ENCODE peak calls at places on chromosomes 3 and 15, in five cellular contexts. P is upper lobe of left lung, U is esophagus squamous epithelium, W is breast epithelium, F is left lung. C is an unnamed sample. For H3K4me1, the result is how much of the 10 kb centered on the place peaks cover.

GRCh38 chr15:31202953-31203352 is 101.4 kb upstream of the TRPM1 start:
- DNase-seq in U (no peak), P (no peak), W (no peak), F (no peak), C (peak)

GRCh38 chr3:38348903-38349302 is 2.3 kb downstream of the XYLB start:
- DNase-seq in W (no peak), P (peak), U (no peak), F (no peak), C (no peak)

GRCh38 chr3:30260747-30261146 is 345.7 kb upstream of the TGFBR2 start:
- DNase-seq in U (no peak), W (no peak), F (no peak), P (no peak), C (no peak)

GRCh38 chr15:96358006-96358794 is 27.7 kb downstream of the NR2F2 start:
- DNase-seq in P (no peak), F (peak), W (no peak), U (no peak), C (no peak)

GRCh38 chr3:128879991-128880390 is 571 bp downstream of the ACAD9 start:
- DNase-seq in F (no peak), U (no peak), P (no peak), W (no peak), C (no peak)

GRCh38 chr15:73620078-73620477 is 13.1 kb downstream of the NPTN start:
- DNase-seq in P (no peak), U (no peak), W (no peak), F (no peak), C (peak)

GRCh38 chr3:4712109-4712508 is 219.0 kb downstream of the ITPR1 start:
- DNase-seq in W (peak), U (no peak), P (peak), F (no peak), C (no peak)

GRCh38 chr15:91054791-91055190 is 32.4 kb upstream of the VPS33B start:
- DNase-seq in P (no peak), F (no peak), W (no peak), U (no peak), C (no peak)

GRCh38 chr3:45078910-45079522 is 52.9 kb downstream of the CLEC3B start:
- DNase-seq in W (no peak), U (no peak), F (no peak), P (no peak), C (no peak)

GRCh38 chr3:128800241-128801187 is 74.5 kb downstream of the RAB7A start:
- DNase-seq in P (no peak), F (no peak), W (no peak), U (no peak), C (no peak)

GRCh38 chr3:58214484-58215316 is 3.9 kb upstream of the DNASE1L3 start:
- DNase-seq in F (no peak), U (no peak), P (no peak), W (peak), C (peak)

GRCh38 chr3:84893211-84893610 is 65.6 kb upstream of the CADM2 start:
- DNase-seq in W (no peak), F (no peak), P (no peak), U (no peak), C (no peak)

GRCh38 chr3:142984255-142984654 is 17.1 kb upstream of the U2SURP start:
- DNase-seq in P (no peak), F (no peak), W (no peak), U (no peak), C (no peak)

GRCh38 chr3:10169000-10169496 is 4.3 kb downstream of the IRAK2 start:
- DNase-seq in F (no peak), P (no peak), W (peak), U (no peak), C (no peak)

GRCh38 chr3:15651396-15651795 is 49.9 kb downstream of the BTD start:
- DNase-seq in F (no peak), P (no peak), U (no peak), W (no peak), C (no peak)

GRCh38 chr3:52204337-52205073 is 6.5 kb downstream of the ALAS1 start:
- DNase-seq in F (no peak), W (peak), U (no peak), P (no peak), C (no peak)

GRCh38 chr15:26260517-26261133 is 397.5 kb upstream of the ATP10A start:
- DNase-seq in F (no peak), W (no peak), U (no peak), P (no peak), C (peak)

GRCh38 chr3:81550415-81550814 is 211.0 kb downstream of the GBE1 start:
- DNase-seq in F (no peak), W (no peak), P (no peak), U (no peak), C (no peak)

GRCh38 chr15:47523669-47524068 is 193.6 kb upstream of the SEMA6D start:
- DNase-seq in W (no peak), P (no peak), F (no peak), U (no peak), C (no peak)

GRCh38 chr3:21477896-21478295 is 273.1 kb downstream of the ZNF385D start:
- DNase-seq in P (no peak), F (no peak), W (no peak), U (no peak), C (no peak)

GRCh38 chr15:75884041-75884440 is 19.6 kb upstream of the FBXO22 start:
- DNase-seq in F (no peak), U (no peak), W (no peak), P (no peak), C (no peak)

GRCh38 chr3:171790898-171791694 is 19.2 kb downstream of the PLD1 start:
- DNase-seq in P (no peak), W (no peak), U (no peak), F (no peak), C (peak)

GRCh38 chr15:48373855-48374421 is 42.7 kb downstream of the DUT start:
- DNase-seq in F (peak), U (no peak), W (no peak), P (peak), C (no peak)

GRCh38 chr3:43695443-43695842 is 4.7 kb downstream of the ABHD5 start:
- DNase-seq in P (no peak), F (no peak), U (no peak), W (no peak), C (no peak)

GRCh38 chr3:141332436-141332835 is 35.9 kb upstream of the ZBTB38 start:
- DNase-seq in U (no peak), W (no peak), F (no peak), P (no peak), C (no peak)

GRCh38 chr15:73832657-73833056 is 40.7 kb upstream of the TBC1D21 start:
- DNase-seq in W (no peak), F (no peak), U (no peak), P (no peak), C (no peak)

GRCh38 chr3:127104586-127104985 is 88.3 kb upstream of the PRR23E start:
- DNase-seq in U (no peak), P (no peak), F (no peak), W (no peak), C (no peak)

GRCh38 chr15:42154576-42155355 is 1.7 kb downstream of the PLA2G4F start:
- DNase-seq in F (no peak), W (no peak), P (no peak), U (no peak), C (no peak)

GRCh38 chr3:193800138-193801043 is 207.4 kb downstream of the OPA1 start:
- DNase-seq in U (no peak), P (no peak), W (no peak), F (no peak), C (peak)

GRCh38 chr3:880371-880770 is 212.5 kb upstream of the CNTN6 start:
- DNase-seq in F (no peak), P (no peak), W (no peak), U (no peak), C (no peak)

GRCh38 chr3:21326704-21327103 is 424.3 kb downstream of the ZNF385D start:
- DNase-seq in W (no peak), F (no peak), U (no peak), P (no peak), C (no peak)

GRCh38 chr3:107216711-107217110 is 160.5 kb upstream of the CCDC54 start:
- DNase-seq in F (no peak), P (no peak), U (no peak), W (no peak), C (peak)

GRCh38 chr15:63915888-63916731 is 82.4 kb upstream of the HERC1 start:
- DNase-seq in F (no peak), P (no peak), U (no peak), W (no peak), C (peak)

GRCh38 chr15:79930509-79930908 is 33.7 kb upstream of the MTHFS start:
- DNase-seq in W (no peak), U (no peak), F (no peak), P (no peak), C (no peak)

GRCh38 chr3:177820683-177821316 is 623.5 kb upstream of the TBL1XR1 start:
- DNase-seq in P (no peak), U (no peak), W (no peak), F (no peak), C (no peak)

GRCh38 chr3:37255990-37256308 is 81.6 kb upstream of the LRRFIP2 start:
- DNase-seq in W (no peak), U (no peak), P (no peak), F (no peak), C (no peak)

GRCh38 chr3:117052356-117052755 is 342.8 kb downstream of the TUSC7 start:
- DNase-seq in W (no peak), P (no peak), F (no peak), U (no peak), C (no peak)

GRCh38 chr3:71303627-71304260 is 279.8 kb downstream of the FOXP1 start:
- DNase-seq in U (no peak), F (no peak), W (no peak), P (no peak), C (no peak)

GRCh38 chr3:71304684-71305083 is 278.8 kb downstream of the FOXP1 start:
- DNase-seq in U (no peak), W (no peak), P (peak), F (no peak), C (no peak)

GRCh38 chr3:71304261-71304646 is 279.3 kb downstream of the FOXP1 start:
- DNase-seq in U (no peak), F (no peak), W (no peak), P (no peak), C (no peak)

GRCh38 chr3:71307884-71308697 is 275.4 kb downstream of the FOXP1 start:
- DNase-seq in W (no peak), U (no peak), F (no peak), P (no peak), C (peak)

DNA sequence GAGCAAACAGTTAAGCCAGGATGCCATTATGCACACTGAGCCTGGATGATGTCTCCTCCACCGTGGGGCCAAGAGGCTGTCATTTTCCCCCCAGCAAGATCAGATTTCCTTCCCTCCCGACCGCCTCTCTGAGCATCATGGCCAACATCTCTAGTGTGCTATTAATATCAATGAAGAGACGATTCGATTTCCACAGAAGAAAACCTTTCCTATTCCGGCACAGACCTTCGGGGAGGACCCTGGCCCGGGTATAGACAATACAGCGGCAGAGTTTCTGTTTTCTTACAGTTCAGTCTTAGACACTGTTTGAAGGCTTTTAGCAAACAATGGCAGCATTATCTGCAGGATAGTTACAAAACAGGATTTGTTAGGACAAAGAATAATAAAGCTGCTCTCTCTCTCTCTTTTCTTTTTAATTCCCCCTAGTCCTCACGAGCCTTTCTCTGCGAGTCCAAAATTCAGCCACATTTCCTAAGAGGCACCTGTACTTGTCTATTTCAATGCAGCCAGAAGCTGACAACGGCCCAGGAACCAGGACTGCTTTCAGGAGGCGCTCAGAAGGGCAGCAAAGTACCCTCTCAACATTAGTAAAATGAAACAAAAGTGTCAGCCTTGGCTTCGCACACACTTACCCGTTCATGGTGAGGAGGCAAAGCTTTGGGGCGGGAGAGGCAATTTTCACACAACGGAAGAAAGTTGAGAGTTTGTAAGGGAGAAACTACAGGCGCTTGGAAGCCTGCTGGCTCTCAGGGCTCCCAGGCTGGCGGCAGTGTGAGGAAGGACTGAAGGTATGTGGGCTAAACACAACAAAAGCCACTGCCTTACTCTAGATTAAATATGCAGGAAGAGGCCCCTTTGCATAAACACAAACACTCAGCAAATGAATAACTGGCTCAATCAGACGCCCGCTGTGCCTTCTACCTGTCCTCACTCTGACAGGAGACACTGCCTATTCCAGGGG is 278.0 kb downstream of the FOXP1 start:
- DNase-seq in P (peak), W (peak), U (no peak), F (no peak), C (peak)
- H3K4me3 ChIP-seq in P (peak), W (peak), U (peak), F (peak), C (peak)

DNA sequence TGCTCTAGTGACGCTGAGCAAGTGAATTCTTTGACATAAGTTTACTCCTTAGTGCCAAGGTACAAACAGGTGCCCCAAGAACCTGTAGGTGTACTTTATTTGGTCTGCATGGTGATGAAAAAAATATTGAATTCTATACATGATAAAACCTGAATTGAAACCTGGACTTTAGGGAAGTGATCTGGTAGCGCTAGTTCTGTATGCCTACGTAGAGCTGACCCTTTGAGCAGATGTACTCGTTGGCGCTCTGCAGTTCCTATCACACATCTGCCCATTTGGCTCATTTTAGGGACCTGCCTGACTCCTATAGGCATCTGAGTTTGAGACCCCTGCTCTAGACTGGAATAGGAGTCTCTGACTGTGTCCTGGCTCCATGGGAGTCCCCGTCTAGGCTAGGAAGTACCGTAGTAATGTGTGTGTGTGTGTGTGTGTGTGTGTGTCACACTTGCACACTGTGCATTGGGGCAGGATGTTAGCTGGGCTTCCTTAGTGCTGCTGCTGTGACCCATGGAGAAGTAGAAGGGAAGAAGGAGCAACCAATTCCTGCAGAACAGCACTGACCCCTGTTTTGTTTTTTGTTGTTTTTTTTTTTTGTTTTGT is 21.2 kb downstream of the STARD5 start:
- DNase-seq in W (no peak), P (no peak), U (no peak), F (no peak), C (no peak)
- H3K4me1 ChIP-seq in W (under half), P (under half), U (under half), F (half or more), C (under half)

GRCh38 chr3:115517457-115518050 is 105.8 kb upstream of the GAP43 start:
- DNase-seq in W (no peak), F (no peak), U (no peak), P (no peak), C (no peak)
- H3K27ac ChIP-seq in W (no peak), F (no peak), U (no peak), P (no peak), C (no peak)

GRCh38 chr15:85543741-85544155 is 163.3 kb downstream of the AKAP13 start:
- DNase-seq in W (peak), U (no peak), F (peak), P (peak), C (no peak)

GRCh38 chr15:85545757-85546156 is 165.4 kb downstream of the AKAP13 start:
- DNase-seq in P (no peak), U (no peak), W (no peak), F (no peak), C (no peak)

GRCh38 chr15:85542895-85543331 is 162.5 kb downstream of the AKAP13 start:
- DNase-seq in W (no peak), P (no peak), U (no peak), F (no peak), C (no peak)

GRCh38 chr15:85542488-85542887 is 162.1 kb downstream of the AKAP13 start:
- DNase-seq in F (no peak), U (no peak), P (no peak), W (no peak), C (no peak)

GRCh38 chr15:85545185-85545584 is 164.8 kb downstream of the AKAP13 start:
- DNase-seq in W (no peak), U (no peak), P (no peak), F (no peak), C (no peak)
- H3K4me3 ChIP-seq in W (peak), U (peak), P (peak), F (peak), C (no peak)

GRCh38 chr3:152313430-152313829 is 44.7 kb downstream of the MBNL1 start:
- DNase-seq in P (no peak), W (no peak), F (no peak), U (no peak), C (no peak)
- H3K4me1 ChIP-seq in P (under half), W (under half), F (half or more), U (under half), C (under half)

DNA sequence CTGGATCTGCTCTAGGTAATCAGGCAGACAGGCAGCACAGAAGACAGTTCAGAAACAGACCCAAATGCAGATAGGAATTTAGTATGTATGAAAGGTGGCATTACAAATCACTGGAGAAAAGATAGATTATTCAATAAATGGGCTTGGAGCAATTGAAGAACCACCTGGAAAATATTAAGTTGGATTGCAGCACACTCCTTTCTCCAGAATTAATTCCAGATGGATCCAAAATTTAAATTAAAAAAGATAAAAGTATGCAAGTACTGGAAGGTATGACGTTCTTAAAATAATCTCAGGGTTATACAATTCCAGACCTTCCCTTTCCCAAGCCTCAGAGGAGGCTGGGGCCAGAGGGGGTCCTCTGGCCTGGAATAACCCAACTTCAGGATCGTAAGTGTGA is 32.5 kb downstream of the HRH1 start:
- DNase-seq in W (no peak), P (no peak), F (no peak), U (no peak), C (no peak)
- H3K27ac ChIP-seq in W (peak), P (peak), F (peak), U (peak), C (no peak)

C was measured in SJCRH30.